ENCODE peak calls at places on chromosomes 2 and 18, in six cellular contexts. One of them, this sample, is unnamed. For H3K4me1, the result is how much of the 10 kb centered on the place peaks cover.

GRCh38 chr2:175872716-175873115 is 129.4 kb downstream of the LNPK start:
- DNase-seq in uterus: no peak
- DNase-seq in Peyer's patch: no peak
- DNase-seq in lower lobe of right lung: no peak
- DNase-seq in esophagus muscularis mucosa: no peak
- DNase-seq in GM23338: no peak
- DNase-seq in this sample: no peak

GRCh38 chr2:100137877-100138570 is 4.4 kb downstream of the AFF3 start:
- DNase-seq in esophagus muscularis mucosa: peak
- DNase-seq in GM23338: no peak
- DNase-seq in lower lobe of right lung: no peak
- DNase-seq in uterus: no peak
- DNase-seq in Peyer's patch: no peak
- DNase-seq in this sample: no peak

GRCh38 chr2:135512099-135512498 is 18.9 kb downstream of the ZRANB3 start:
- DNase-seq in esophagus muscularis mucosa: no peak
- DNase-seq in uterus: no peak
- DNase-seq in lower lobe of right lung: no peak
- DNase-seq in GM23338: no peak
- DNase-seq in Peyer's patch: no peak
- DNase-seq in this sample: no peak

GRCh38 chr2:206232287-206233035 is 42.0 kb upstream of the ZDBF2 start:
- DNase-seq in esophagus muscularis mucosa: no peak
- DNase-seq in Peyer's patch: no peak
- DNase-seq in lower lobe of right lung: no peak
- DNase-seq in GM23338: peak
- DNase-seq in uterus: no peak
- DNase-seq in this sample: no peak

GRCh38 chr18:14924226-14924625 is 176.3 kb downstream of the ANKRD30B start:
- DNase-seq in GM23338: no peak
- DNase-seq in Peyer's patch: no peak
- DNase-seq in esophagus muscularis mucosa: no peak
- DNase-seq in lower lobe of right lung: no peak
- DNase-seq in uterus: no peak
- DNase-seq in this sample: no peak

GRCh38 chr2:239827511-239827865 is 197.7 kb downstream of the NDUFA10 start:
- DNase-seq in esophagus muscularis mucosa: no peak
- DNase-seq in GM23338: no peak
- DNase-seq in lower lobe of right lung: no peak
- DNase-seq in uterus: peak
- DNase-seq in Peyer's patch: no peak
- DNase-seq in this sample: no peak

GRCh38 chr2:234691968-234692955 is 195.4 kb upstream of the ARL4C start:
- DNase-seq in Peyer's patch: no peak
- DNase-seq in lower lobe of right lung: no peak
- DNase-seq in uterus: no peak
- DNase-seq in GM23338: no peak
- DNase-seq in esophagus muscularis mucosa: peak
- DNase-seq in this sample: no peak

GRCh38 chr18:61731693-61732376 is 161.0 kb downstream of the RNF152 start:
- DNase-seq in lower lobe of right lung: no peak
- DNase-seq in Peyer's patch: no peak
- DNase-seq in GM23338: no peak
- DNase-seq in esophagus muscularis mucosa: no peak
- DNase-seq in uterus: no peak
- DNase-seq in this sample: no peak

GRCh38 chr18:44799422-44800421 is 119.0 kb downstream of the SETBP1 start:
- DNase-seq in uterus: no peak
- DNase-seq in esophagus muscularis mucosa: no peak
- DNase-seq in Peyer's patch: no peak
- DNase-seq in lower lobe of right lung: no peak
- DNase-seq in GM23338: no peak
- DNase-seq in this sample: no peak

GRCh38 chr18:13521418-13521817 is 204.9 kb downstream of the FAM210A start:
- DNase-seq in Peyer's patch: no peak
- DNase-seq in GM23338: no peak
- DNase-seq in uterus: no peak
- DNase-seq in lower lobe of right lung: no peak
- DNase-seq in esophagus muscularis mucosa: no peak
- DNase-seq in this sample: no peak

GRCh38 chr18:26317353-26317865 is 91.2 kb downstream of the TAF4B start:
- DNase-seq in GM23338: no peak
- DNase-seq in esophagus muscularis mucosa: no peak
- DNase-seq in uterus: no peak
- DNase-seq in lower lobe of right lung: no peak
- DNase-seq in Peyer's patch: no peak
- DNase-seq in this sample: no peak

GRCh38 chr2:68908392-68908970 is 37.3 kb upstream of the BMP10 start:
- DNase-seq in esophagus muscularis mucosa: no peak
- DNase-seq in Peyer's patch: peak
- DNase-seq in GM23338: peak
- DNase-seq in lower lobe of right lung: peak
- DNase-seq in uterus: peak
- DNase-seq in this sample: peak

GRCh38 chr2:23422089-23423061 is 37.4 kb downstream of the KLHL29 start:
- DNase-seq in esophagus muscularis mucosa: no peak
- DNase-seq in lower lobe of right lung: no peak
- DNase-seq in uterus: no peak
- DNase-seq in Peyer's patch: no peak
- DNase-seq in GM23338: no peak
- DNase-seq in this sample: no peak

GRCh38 chr18:22913861-22914260 is 19.3 kb upstream of the RBBP8 start:
- DNase-seq in Peyer's patch: no peak
- DNase-seq in esophagus muscularis mucosa: no peak
- DNase-seq in GM23338: peak
- DNase-seq in uterus: no peak
- DNase-seq in lower lobe of right lung: peak
- DNase-seq in this sample: no peak

GRCh38 chr18:52237551-52237950 is 102.4 kb upstream of the DCC start:
- DNase-seq in lower lobe of right lung: no peak
- DNase-seq in uterus: no peak
- DNase-seq in esophagus muscularis mucosa: no peak
- DNase-seq in Peyer's patch: no peak
- DNase-seq in GM23338: no peak
- DNase-seq in this sample: no peak

GRCh38 chr18:6576706-6577375 is 152.7 kb upstream of the ARHGAP28 start:
- DNase-seq in GM23338: no peak
- DNase-seq in Peyer's patch: no peak
- DNase-seq in esophagus muscularis mucosa: peak
- DNase-seq in uterus: no peak
- DNase-seq in lower lobe of right lung: no peak
- DNase-seq in this sample: no peak

GRCh38 chr2:101790856-101791255 is 93.3 kb downstream of the MAP4K4 start:
- DNase-seq in GM23338: no peak
- DNase-seq in esophagus muscularis mucosa: no peak
- DNase-seq in uterus: peak
- DNase-seq in Peyer's patch: no peak
- DNase-seq in lower lobe of right lung: no peak
- DNase-seq in this sample: no peak
- H3K4me1 ChIP-seq in GM23338: under half
- H3K4me1 ChIP-seq in esophagus muscularis mucosa: half or more
- H3K4me1 ChIP-seq in uterus: under half
- H3K4me1 ChIP-seq in Peyer's patch: under half
- H3K4me1 ChIP-seq in lower lobe of right lung: under half
- H3K4me1 ChIP-seq in this sample: under half

GRCh38 chr18:7876354-7876753 is 309.2 kb downstream of the PTPRM start:
- DNase-seq in lower lobe of right lung: no peak
- DNase-seq in GM23338: no peak
- DNase-seq in uterus: no peak
- DNase-seq in esophagus muscularis mucosa: no peak
- DNase-seq in Peyer's patch: no peak
- DNase-seq in this sample: no peak
- TF ChIP-seq CTCF in lower lobe of right lung: no peak
- TF ChIP-seq CTCF in GM23338: no peak
- TF ChIP-seq CTCF in uterus: no peak
- TF ChIP-seq CTCF in esophagus muscularis mucosa: no peak
- TF ChIP-seq CTCF in Peyer's patch: no peak
- TF ChIP-seq CTCF in this sample: no peak

DNA sequence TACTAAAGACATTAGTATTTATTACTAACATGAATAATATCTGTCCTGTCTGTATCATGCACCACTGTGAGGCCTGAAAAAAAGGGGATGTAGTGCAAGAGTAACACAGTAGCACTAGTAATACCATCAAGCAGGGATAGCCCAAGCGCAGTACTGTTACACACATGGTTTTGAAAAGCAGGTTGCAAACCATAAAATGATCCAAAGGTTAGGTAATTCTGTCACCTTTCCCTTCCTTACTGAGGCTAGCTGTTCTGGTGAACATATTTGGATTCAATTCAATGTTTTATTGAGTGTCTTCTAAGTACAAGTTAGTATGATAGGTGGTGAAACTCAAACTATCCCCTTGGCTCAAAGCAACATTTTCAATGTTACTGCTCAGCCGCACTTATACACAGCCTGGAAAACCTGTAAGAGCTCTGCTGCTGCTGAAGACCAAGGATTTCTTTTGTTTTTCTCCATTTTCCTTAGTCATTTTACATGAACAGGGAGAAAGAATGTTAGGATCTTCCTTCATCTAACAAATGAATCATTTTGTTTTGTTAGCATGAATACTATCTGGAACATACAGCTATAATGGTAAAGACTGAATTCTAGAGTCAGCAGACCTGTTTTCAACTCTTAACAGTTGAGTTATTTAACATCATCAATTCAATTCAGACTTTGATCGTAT is 102.5 kb upstream of the ITPRID2 start:
- DNase-seq in GM23338: no peak
- DNase-seq in uterus: no peak
- DNase-seq in lower lobe of right lung: no peak
- DNase-seq in Peyer's patch: no peak
- DNase-seq in esophagus muscularis mucosa: no peak
- DNase-seq in this sample: no peak
- H3K4me1 ChIP-seq in GM23338: under half
- H3K4me1 ChIP-seq in uterus: under half
- H3K4me1 ChIP-seq in lower lobe of right lung: under half
- H3K4me1 ChIP-seq in Peyer's patch: under half
- H3K4me1 ChIP-seq in esophagus muscularis mucosa: under half
- H3K4me1 ChIP-seq in this sample: under half

GRCh38 chr2:150282821-150283309 is 204.6 kb downstream of the RND3 start:
- DNase-seq in GM23338: no peak
- DNase-seq in lower lobe of right lung: no peak
- DNase-seq in uterus: peak
- DNase-seq in Peyer's patch: no peak
- DNase-seq in esophagus muscularis mucosa: no peak
- DNase-seq in this sample: no peak
- TF ChIP-seq CTCF in GM23338: no peak
- TF ChIP-seq CTCF in lower lobe of right lung: no peak
- TF ChIP-seq CTCF in uterus: no peak
- TF ChIP-seq CTCF in Peyer's patch: no peak
- TF ChIP-seq CTCF in esophagus muscularis mucosa: no peak
- TF ChIP-seq CTCF in this sample: no peak

DNA sequence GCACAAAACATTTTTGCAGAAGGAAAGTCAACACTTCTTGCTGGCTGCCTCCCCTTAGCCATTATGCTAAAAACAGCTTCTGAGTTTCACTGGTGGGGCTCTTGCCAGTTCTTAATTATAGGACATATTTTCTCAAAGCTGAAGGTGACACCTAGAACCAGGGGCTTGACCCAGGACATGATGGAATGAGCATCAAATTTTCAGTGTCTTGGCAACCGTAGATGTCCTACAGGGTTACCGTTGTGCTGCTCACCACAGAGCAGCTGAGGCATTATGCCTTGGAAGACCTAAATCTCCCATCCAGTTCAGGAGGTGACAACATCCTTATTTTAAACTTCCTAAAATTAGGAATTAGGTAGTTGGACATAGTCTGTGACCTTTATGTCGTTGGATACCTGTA is 46.7 kb downstream of the TMEM185B start:
- DNase-seq in lower lobe of right lung: no peak
- DNase-seq in esophagus muscularis mucosa: no peak
- DNase-seq in GM23338: no peak
- DNase-seq in Peyer's patch: no peak
- DNase-seq in uterus: no peak
- DNase-seq in this sample: no peak
- H3K4me1 ChIP-seq in lower lobe of right lung: under half
- H3K4me1 ChIP-seq in esophagus muscularis mucosa: under half
- H3K4me1 ChIP-seq in GM23338: under half
- H3K4me1 ChIP-seq in Peyer's patch: under half
- H3K4me1 ChIP-seq in uterus: under half
- H3K4me1 ChIP-seq in this sample: under half

GRCh38 chr2:216023055-216023648 is 9.8 kb upstream of the MREG start:
- DNase-seq in Peyer's patch: peak
- DNase-seq in lower lobe of right lung: no peak
- DNase-seq in uterus: no peak
- DNase-seq in esophagus muscularis mucosa: no peak
- DNase-seq in GM23338: peak
- DNase-seq in this sample: no peak
- TF ChIP-seq CTCF in Peyer's patch: peak
- TF ChIP-seq CTCF in lower lobe of right lung: peak
- TF ChIP-seq CTCF in uterus: peak
- TF ChIP-seq CTCF in esophagus muscularis mucosa: peak
- TF ChIP-seq CTCF in GM23338: peak
- TF ChIP-seq CTCF in this sample: peak

DNA sequence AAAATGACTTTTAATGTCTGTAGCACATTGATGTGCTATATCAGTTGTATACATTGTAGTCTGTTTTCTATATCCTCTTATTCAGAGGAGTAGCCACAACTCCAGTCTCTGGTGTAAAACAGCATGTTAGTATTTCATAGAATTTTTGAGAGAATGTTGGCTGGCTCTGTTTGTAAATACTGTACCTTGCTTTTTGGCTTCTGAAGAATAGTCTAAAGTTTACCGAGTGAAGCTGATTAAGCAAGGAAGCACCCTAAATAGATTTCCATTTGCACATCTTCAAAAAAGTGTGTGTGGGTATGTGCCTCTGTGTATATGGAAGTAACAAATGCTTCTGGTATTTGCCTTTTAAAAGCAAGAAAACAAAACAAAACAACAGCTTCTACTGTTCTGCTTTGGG is 50.5 kb downstream of the MAP4K4 start:
- DNase-seq in GM23338: no peak
- DNase-seq in uterus: no peak
- DNase-seq in lower lobe of right lung: no peak
- DNase-seq in esophagus muscularis mucosa: no peak
- DNase-seq in Peyer's patch: no peak
- DNase-seq in this sample: no peak
- H3K4me1 ChIP-seq in GM23338: half or more
- H3K4me1 ChIP-seq in uterus: under half
- H3K4me1 ChIP-seq in lower lobe of right lung: half or more
- H3K4me1 ChIP-seq in esophagus muscularis mucosa: half or more
- H3K4me1 ChIP-seq in Peyer's patch: under half
- H3K4me1 ChIP-seq in this sample: under half

DNA sequence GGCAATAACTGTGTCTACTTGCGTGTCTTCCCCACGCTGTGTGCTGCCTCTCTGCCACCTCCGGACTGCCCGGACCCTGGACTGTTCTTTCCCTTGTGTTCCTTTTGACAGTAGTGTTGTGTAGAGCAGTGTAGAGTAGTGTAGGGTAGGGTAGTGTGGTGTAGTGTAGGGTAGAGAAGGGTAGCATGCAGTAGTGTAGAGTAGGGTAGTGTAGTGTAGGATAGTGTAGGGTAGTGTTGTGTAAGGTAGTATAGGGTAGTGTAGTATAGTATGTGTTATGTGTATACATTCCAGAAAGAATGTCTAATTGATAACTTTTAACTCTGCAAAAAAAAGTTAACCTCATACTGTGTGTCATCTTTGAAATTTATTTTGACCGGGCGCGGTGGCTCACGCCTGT is 49.7 kb upstream of the ZNF236 start:
- DNase-seq in esophagus muscularis mucosa: no peak
- DNase-seq in Peyer's patch: no peak
- DNase-seq in uterus: no peak
- DNase-seq in lower lobe of right lung: no peak
- DNase-seq in GM23338: no peak
- DNase-seq in this sample: no peak
- TF ChIP-seq CTCF in esophagus muscularis mucosa: no peak
- TF ChIP-seq CTCF in Peyer's patch: no peak
- TF ChIP-seq CTCF in uterus: no peak
- TF ChIP-seq CTCF in lower lobe of right lung: no peak
- TF ChIP-seq CTCF in GM23338: no peak
- TF ChIP-seq CTCF in this sample: no peak

This sample was measured in thoracic aorta.